ENCODE peak calls at places on chromosomes 3 and 15, in six cellular contexts. D is tibial artery, T is RWPE2, L is neuronal stem cell, H is uterus, G is colonic mucosa. U is an unnamed sample. For H3K27me3, the result is how much of the 10 kb centered on the place peaks cover.

GRCh38 chr15:63071288-63071909 is 28.9 kb downstream of the TPM1 start:
- DNase-seq in D (no peak), T (no peak), H (no peak), G (no peak), L (no peak), U (no peak)

GRCh38 chr3:99627062-99627826 is 11.2 kb upstream of the COL8A1 start:
- DNase-seq in G (no peak), L (no peak), D (no peak), H (no peak), T (no peak), U (no peak)

GRCh38 chr15:40114218-40114617 is 5.5 kb upstream of the BMF start:
- DNase-seq in D (no peak), H (no peak), L (no peak), T (no peak), G (no peak), U (no peak)

GRCh38 chr3:195102609-195103467 is 168.1 kb downstream of the XXYLT1 start:
- DNase-seq in H (peak), D (peak), G (peak), T (no peak), L (no peak), U (no peak)

GRCh38 chr15:54808321-54808720 is 388.4 kb downstream of the RSL24D1 start:
- DNase-seq in H (no peak), L (no peak), G (no peak), D (no peak), T (no peak), U (no peak)

GRCh38 chr3:31210068-31210650 is 315.7 kb upstream of the GADL1 start:
- DNase-seq in L (no peak), D (no peak), T (no peak), H (no peak), G (no peak), U (no peak)

GRCh38 chr3:161915283-161915682 is 418.7 kb downstream of the OTOL1 start:
- DNase-seq in D (no peak), G (no peak), L (no peak), T (no peak), H (no peak), U (no peak)

GRCh38 chr3:53109190-53109589 is 21.0 kb downstream of the RFT1 start:
- DNase-seq in L (no peak), T (no peak), D (no peak), G (no peak), H (no peak), U (no peak)

GRCh38 chr3:120622870-120623718 is 27.0 kb downstream of the NDUFB4 start:
- DNase-seq in G (peak), H (no peak), T (no peak), D (no peak), L (no peak), U (no peak)

GRCh38 chr3:132006605-132007204 is 28.1 kb downstream of the CPNE4 start:
- DNase-seq in T (no peak), D (no peak), G (peak), H (no peak), L (peak), U (no peak)

GRCh38 chr3:124671123-124671522 is 59.1 kb upstream of the UMPS start:
- DNase-seq in H (no peak), D (no peak), T (no peak), L (no peak), G (no peak), U (no peak)

GRCh38 chr3:105526349-105527111 is 159.8 kb downstream of the ALCAM start:
- DNase-seq in G (no peak), T (no peak), L (no peak), H (no peak), D (no peak), U (no peak)

GRCh38 chr15:64618569-64618968 is 156.8 kb downstream of the RBPMS2 start:
- DNase-seq in T (no peak), D (no peak), L (no peak), G (no peak), H (no peak), U (no peak)

GRCh38 chr3:16331319-16331883 is 66.4 kb downstream of the OXNAD1 start:
- DNase-seq in D (no peak), H (no peak), G (no peak), L (no peak), T (no peak), U (no peak)

GRCh38 chr3:101184111-101184510 is 136.3 kb downstream of the IMPG2 start:
- DNase-seq in G (no peak), D (no peak), L (no peak), H (no peak), T (no peak), U (no peak)

GRCh38 chr3:186239321-186239720 is 122.7 kb downstream of the DGKG start:
- DNase-seq in D (no peak), G (no peak), L (no peak), T (no peak), H (no peak), U (no peak)

GRCh38 chr3:172716476-172716875 is 5.6 kb upstream of the NCEH1 start:
- DNase-seq in L (no peak), D (no peak), H (no peak), G (no peak), T (no peak), U (peak)

GRCh38 chr15:59168536-59168935 is 38.1 kb upstream of the LDHAL6B start:
- DNase-seq in G (no peak), T (peak), H (no peak), L (no peak), D (no peak), U (no peak)

GRCh38 chr3:68290333-68290732 is 635.9 kb upstream of the SUCLG2 start:
- DNase-seq in T (no peak), L (no peak), G (no peak), D (no peak), H (no peak), U (no peak)

GRCh38 chr3:141353652-141354495 is 14.4 kb upstream of the ZBTB38 start:
- DNase-seq in H (no peak), D (no peak), T (no peak), G (no peak), L (no peak), U (no peak)

GRCh38 chr3:149860881-149861280 is 47.9 kb downstream of the RNF13 start:
- DNase-seq in T (no peak), D (no peak), G (no peak), H (no peak), L (no peak), U (no peak)

GRCh38 chr15:28094732-28095521 is 4.2 kb downstream of the OCA2 start:
- DNase-seq in D (peak), H (no peak), L (no peak), G (peak), T (no peak), U (peak)

GRCh38 chr15:82680200-82681102 is 29.2 kb downstream of the AP3B2 start:
- DNase-seq in H (no peak), G (peak), D (peak), L (peak), T (peak), U (peak)

GRCh38 chr15:70017796-70018195 is 79.9 kb downstream of the TLE3 start:
- DNase-seq in D (peak), G (no peak), H (no peak), T (no peak), L (no peak), U (no peak)

GRCh38 chr3:58837863-58838255 is 171.3 kb upstream of the FAM3D start:
- DNase-seq in T (no peak), D (no peak), H (no peak), G (no peak), L (no peak), U (no peak)

GRCh38 chr15:29037997-29038700 is 152.4 kb downstream of the APBA2 start:
- DNase-seq in D (no peak), G (no peak), L (no peak), T (no peak), H (no peak), U (no peak)

GRCh38 chr3:129985113-129985512 is 10.6 kb downstream of the TRH start:
- DNase-seq in T (no peak), H (no peak), L (no peak), D (no peak), G (no peak), U (no peak)

GRCh38 chr3:26484140-26484539 is 138.4 kb upstream of the LRRC3B start:
- DNase-seq in G (no peak), T (no peak), H (no peak), L (peak), D (no peak), U (no peak)

GRCh38 chr3:108088697-108089096 is 2.1 kb downstream of the CD47 start:
- DNase-seq in H (no peak), T (no peak), G (no peak), D (no peak), L (no peak), U (no peak)

GRCh38 chr3:127438951-127439350 is 151.1 kb upstream of the PRR20G start:
- DNase-seq in G (no peak), H (no peak), D (peak), T (no peak), L (no peak), U (no peak)

GRCh38 chr3:132464066-132464465 is 46.8 kb downstream of the DNAJC13 start:
- DNase-seq in L (no peak), D (no peak), T (no peak), G (no peak), H (no peak), U (no peak)

GRCh38 chr15:96324192-96324895 is 6.2 kb upstream of the NR2F2 start:
- DNase-seq in D (peak), H (peak), T (no peak), G (peak), L (no peak), U (no peak)

GRCh38 chr15:82943176-82943575 is 9.3 kb downstream of the HOMER2 start:
- DNase-seq in L (no peak), T (no peak), H (no peak), D (no peak), G (no peak), U (no peak)

GRCh38 chr3:151345854-151346253 is 16.5 kb upstream of the P2RY13 start:
- DNase-seq in D (no peak), G (no peak), L (no peak), T (no peak), H (peak), U (no peak)

GRCh38 chr15:74135041-74135565 is 4.7 kb downstream of the ISLR2 start:
- DNase-seq in D (no peak), H (peak), G (no peak), L (no peak), T (no peak), U (no peak)
- H3K4me3 ChIP-seq in D (no peak), H (no peak), G (no peak), L (no peak), T (no peak), U (no peak)

GRCh38 chr15:72801590-72802345 is 18.2 kb upstream of the ADPGK start:
- DNase-seq in T (no peak), D (no peak), L (no peak), G (no peak), H (no peak), U (no peak)
- H3K27me3 ChIP-seq in T (under half), D (under half), L (under half), G (under half), H (under half), U (under half)

GRCh38 chr15:77456746-77457618 is 36.3 kb downstream of the HMG20A start:
- DNase-seq in T (no peak), L (no peak), H (no peak), G (no peak), D (no peak), U (no peak)
- H3K27ac ChIP-seq in T (peak), L (no peak), H (no peak), G (no peak), D (no peak), U (no peak)

GRCh38 chr15:101532865-101533264 is 43.4 kb upstream of the PCSK6 start:
- DNase-seq in H (no peak), G (no peak), D (no peak), T (no peak), L (no peak), U (no peak)

GRCh38 chr15:101535170-101535902 is 45.8 kb upstream of the PCSK6 start:
- DNase-seq in D (no peak), H (no peak), L (no peak), T (no peak), G (peak), U (no peak)

GRCh38 chr15:101533371-101534140 is 44.0 kb upstream of the PCSK6 start:
- DNase-seq in T (no peak), D (no peak), L (no peak), H (no peak), G (peak), U (no peak)

GRCh38 chr15:101536166-101536874 is 46.8 kb upstream of the PCSK6 start:
- DNase-seq in H (no peak), L (no peak), D (no peak), T (no peak), G (peak), U (no peak)

GRCh38 chr15:101534376-101534970 is 45.0 kb upstream of the PCSK6 start:
- DNase-seq in T (no peak), G (peak), H (no peak), D (no peak), L (no peak), U (no peak)
- H3K4me3 ChIP-seq in T (no peak), G (no peak), H (no peak), D (no peak), L (no peak), U (no peak)

GRCh38 chr15:75815811-75816719 is 27.2 kb upstream of the UBE2Q2 start:
- DNase-seq in D (no peak), T (no peak), H (no peak), G (no peak), L (no peak), U (no peak)
- H3K27me3 ChIP-seq in D (under half), T (under half), H (under half), G (under half), L (under half), U (under half)

GRCh38 chr15:31020542-31020941 is 29.1 kb upstream of the MTMR10 start:
- DNase-seq in D (no peak), H (no peak), G (no peak), T (no peak), L (no peak), U (no peak)
- H3K27ac ChIP-seq in D (no peak), H (no peak), G (no peak), T (no peak), L (no peak), U (no peak)

GRCh38 chr3:122235147-122235546 is 51.7 kb downstream of the CASR start:
- DNase-seq in H (no peak), T (no peak), D (no peak), L (no peak), G (no peak), U (no peak)
- H3K4me3 ChIP-seq in H (no peak), T (no peak), D (no peak), L (no peak), G (no peak), U (no peak)

DNA sequence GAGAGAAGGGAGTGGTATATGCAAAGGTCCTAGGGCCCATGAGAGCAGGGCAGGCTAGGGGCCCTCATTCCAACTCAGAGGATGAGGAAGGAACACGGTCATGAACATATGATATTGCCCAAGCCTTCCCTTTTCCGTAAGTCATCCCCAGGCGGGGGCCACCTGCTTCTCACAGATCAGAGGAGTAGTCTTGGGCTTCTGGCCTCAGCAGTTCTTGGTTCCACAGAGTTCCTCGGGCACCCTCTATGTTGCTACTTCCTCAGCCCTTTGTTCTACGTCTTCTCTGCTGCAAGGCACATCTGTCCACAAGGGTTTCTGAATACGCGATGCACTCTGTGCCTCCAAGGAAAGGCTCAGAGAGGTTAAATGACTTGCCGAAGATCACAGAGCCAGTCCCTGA is 25.3 kb downstream of the EPHB3 start:
- DNase-seq in D (no peak), L (no peak), G (no peak), H (no peak), T (no peak), U (no peak)
- H3K27me3 ChIP-seq in D (under half), L (under half), G (under half), H (under half), T (under half), U (under half)

U was measured in pancreas.